ENCODE peak calls at places on chromosomes 7 and 10, in six cellular contexts. N is NCI-H1417, T is AG10803, V is IMR-90, Z is ovary, M is memory B cell. L is an unnamed sample.

GRCh38 chr10:132294561-132295320 is 13.0 kb downstream of the STK32C start:
- DNase-seq in N (no peak), Z (no peak), T (no peak), M (no peak), V (no peak), L (no peak)

GRCh38 chr7:30925913-30926312 is 14.3 kb downstream of the AQP1 start:
- DNase-seq in T (no peak), N (no peak), Z (peak; percentile 9), V (no peak), M (no peak), L (no peak)

GRCh38 chr7:142919656-142920055 is 13.9 kb downstream of the TRPV5 start:
- DNase-seq in V (no peak), T (no peak), N (no peak), Z (no peak), M (no peak), L (no peak)

GRCh38 chr7:134811798-134812197 is 32.4 kb downstream of the CALD1 start:
- DNase-seq in T (peak; percentile 70), N (no peak), V (peak; percentile 60), Z (no peak), M (no peak), L (no peak)

GRCh38 chr7:112781110-112781509 is 9.1 kb downstream of the TMEM168 start:
- DNase-seq in T (no peak), Z (no peak), V (no peak), N (no peak), M (no peak), L (no peak)

GRCh38 chr7:47763063-47763974 is 181.4 kb upstream of the TNS3 start:
- DNase-seq in N (no peak), M (no peak), T (peak; percentile 86), V (peak; percentile 96), Z (no peak), L (no peak)

GRCh38 chr7:114851406-114852025 is 70.4 kb upstream of the MDFIC start:
- DNase-seq in M (no peak), Z (no peak), V (no peak), N (peak; percentile 55), T (no peak), L (no peak)

GRCh38 chr10:123150986-123151738 is 3.0 kb upstream of the BUB3 start:
- DNase-seq in V (peak; percentile 9), Z (no peak), M (peak; percentile 51), T (peak; percentile 17), N (no peak), L (no peak)

GRCh38 chr7:118731854-118732253 is 507.4 kb downstream of the ANKRD7 start:
- DNase-seq in N (no peak), M (no peak), Z (no peak), T (no peak), V (no peak), L (no peak)

GRCh38 chr7:139583826-139584553 is 60.5 kb downstream of the CLEC2L start:
- DNase-seq in Z (peak; percentile 4), V (no peak), T (no peak), N (no peak), M (no peak), L (no peak)